ENCODE peak calls at places on chromosome 1, in six cellular contexts. D is fibroblast of pulmonary artery; V is endothelial cell; F is stimulated activated CD4-positive, alpha-beta T cell treated with anti-CD3 and anti-CD28 coated beads, Interleukin-4, amount 100 ng/mL, for 48 hours; G is endodermal cell; Z is lung microvascular endothelial cell. L is an unnamed sample.

GRCh38 chr1:206854401-206855129 is 10.9 kb upstream of the IL20 start:
- DNase-seq in D (no peak), V (no peak), F (no peak), G (no peak), Z (no peak), L (no peak)

GRCh38 chr1:223556414-223557124 is 108.9 kb downstream of the CAPN8 start:
- DNase-seq in D (peak; percentile 21), V (peak; percentile 83), F (peak; percentile 59), G (peak; percentile 92), Z (peak; percentile 53), L (no peak)

GRCh38 chr1:168876830-168877229 is 147.8 kb upstream of the DPT start:
- DNase-seq in D (no peak), V (no peak), F (no peak), G (no peak), Z (no peak), L (no peak)

GRCh38 chr1:99963041-99963795 is 6.6 kb upstream of the SLC35A3 start:
- DNase-seq in D (peak; percentile 71), V (no peak), F (no peak), G (no peak), Z (peak; percentile 65), L (no peak)

GRCh38 chr1:232139444-232139843 is 490.5 kb downstream of the SIPA1L2 start:
- DNase-seq in D (no peak), V (no peak), F (no peak), G (no peak), Z (no peak), L (no peak)

GRCh38 chr1:17561252-17561558 is 21.7 kb downstream of the ARHGEF10L start:
- DNase-seq in D (no peak), V (no peak), F (no peak), G (peak; percentile 45), Z (no peak), L (peak; percentile 31)

GRCh38 chr1:23567996-23568607 is 8.8 kb upstream of the ID3 start:
- DNase-seq in D (no peak), V (peak; percentile 48), F (no peak), G (peak; percentile 83), Z (no peak), L (no peak)

GRCh38 chr1:163928080-163928479 is 606.3 kb downstream of the NUF2 start:
- DNase-seq in D (no peak), V (no peak), F (no peak), G (no peak), Z (no peak), L (no peak)

L was measured in amygdala.